ENCODE peak calls at places on chromosomes 2 and 18, in five cellular contexts. P, A, I, N and O are unnamed samples.
A peak's percentile ranks its signal among the peaks of the same experiment; 100 is the strongest.

GRCh38 chr2:38344813-38345212 is 32.3 kb downstream of the ATL2 start:
- DNase-seq in P (no peak), A (no peak), I (peak; percentile 2), N (no peak), O (no peak)

GRCh38 chr18:35371412-35372195 is 5.5 kb downstream of the ZNF396 start:
- DNase-seq in P (no peak), A (peak; percentile 88), I (no peak), N (no peak), O (no peak)

GRCh38 chr2:58734365-58734764 is 493.2 kb upstream of the FANCL start:
- DNase-seq in P (no peak), A (peak; percentile 5), I (no peak), N (no peak), O (no peak)

GRCh38 chr2:100252811-100253698 is 69.2 kb downstream of the LONRF2 start:
- DNase-seq in P (no peak), A (no peak), I (no peak), N (no peak), O (no peak)

GRCh38 chr2:58182527-58182926 is 58.6 kb downstream of the FANCL start:
- DNase-seq in P (no peak), A (peak; percentile 5), I (no peak), N (no peak), O (no peak)

GRCh38 chr2:86302320-86302719 is 35.1 kb downstream of the REEP1 start:
- DNase-seq in P (no peak), A (peak; percentile 27), I (no peak), N (no peak), O (no peak)

GRCh38 chr2:144510206-144510991 is 9.5 kb downstream of the ZEB2 start:
- DNase-seq in P (no peak), A (peak; percentile 59), I (peak; percentile 58), N (no peak), O (no peak)

GRCh38 chr2:224126459-224126858 is 87.4 kb upstream of the SERPINE2 start:
- DNase-seq in P (no peak), A (peak; percentile 57), I (no peak), N (no peak), O (no peak)

GRCh38 chr2:191691898-191692297 is 14.0 kb downstream of the NABP1 start:
- DNase-seq in P (no peak), A (no peak), I (no peak), N (no peak), O (no peak)

GRCh38 chr2:169732583-169733358 is 861 bp upstream of the KLHL23 start:
- DNase-seq in P (no peak), A (no peak), I (peak; percentile 14), N (no peak), O (no peak)

GRCh38 chr2:29632018-29632417 is 289.4 kb downstream of the ALK start:
- DNase-seq in P (no peak), A (peak; percentile 83), I (no peak), N (no peak), O (no peak)

GRCh38 chr2:222688912-222689311 is 17.5 kb downstream of the MOGAT1 start:
- DNase-seq in P (no peak), A (peak; percentile 56), I (no peak), N (no peak), O (no peak)

GRCh38 chr2:172403402-172403801 is 24.0 kb upstream of the ITGA6 start:
- DNase-seq in P (no peak), A (no peak), I (no peak), N (no peak), O (no peak)

GRCh38 chr2:21220930-21221329 is 97.2 kb downstream of the TDRD15 start:
- DNase-seq in P (no peak), A (no peak), I (no peak), N (no peak), O (no peak)

GRCh38 chr2:173959358-173959884 is 5.8 kb downstream of the SP3 start:
- DNase-seq in P (no peak), A (no peak), I (no peak), N (no peak), O (no peak)

GRCh38 chr18:58562999-58563667 is 65.8 kb downstream of the ALPK2 start:
- DNase-seq in P (no peak), A (no peak), I (peak; percentile 89), N (no peak), O (no peak)

GRCh38 chr2:205629021-205629817 is 53.1 kb upstream of the NRP2 start:
- DNase-seq in P (peak; percentile 88), A (no peak), I (no peak), N (no peak), O (peak; percentile 58)

GRCh38 chr2:21317131-21317530 is 193.4 kb downstream of the TDRD15 start:
- DNase-seq in P (peak; percentile 54), A (peak; percentile 12), I (peak; percentile 63), N (peak; percentile 57), O (peak; percentile 59)

GRCh38 chr18:27109403-27109802 is 75.7 kb downstream of the CHST9 start:
- DNase-seq in P (no peak), A (no peak), I (no peak), N (no peak), O (no peak)

GRCh38 chr18:73942081-73942625 is 205.5 kb downstream of the FBXO15 start:
- DNase-seq in P (no peak), A (no peak), I (no peak), N (no peak), O (no peak)

GRCh38 chr18:47718646-47719045 is 211.8 kb downstream of the SMAD2 start:
- DNase-seq in P (no peak), A (no peak), I (no peak), N (no peak), O (no peak)

GRCh38 chr2:238989484-238989883 is 141.6 kb downstream of the TWIST2 start:
- DNase-seq in P (no peak), A (no peak), I (no peak), N (no peak), O (no peak)

GRCh38 chr18:8969639-8970378 is 132.7 kb upstream of the NDUFV2 start:
- DNase-seq in P (no peak), A (no peak), I (no peak), N (no peak), O (no peak)

GRCh38 chr2:18410543-18410942 is 149.9 kb downstream of the RDH14 start:
- DNase-seq in P (no peak), A (no peak), I (no peak), N (no peak), O (no peak)

GRCh38 chr2:237594514-237594871 is 4.0 kb upstream of the RAB17 start:
- DNase-seq in P (no peak), A (no peak), I (no peak), N (no peak), O (no peak)

GRCh38 chr2:137950238-137950637 is 14.0 kb upstream of the HNMT start:
- DNase-seq in P (no peak), A (no peak), I (no peak), N (no peak), O (no peak)

GRCh38 chr2:67879586-67880290 is 183.1 kb downstream of the C1D start:
- DNase-seq in P (no peak), A (peak; percentile 80), I (no peak), N (no peak), O (no peak)

GRCh38 chr2:127531133-127531709 is 4.3 kb upstream of the MYO7B start:
- DNase-seq in P (no peak), A (peak; percentile 30), I (no peak), N (no peak), O (no peak)

GRCh38 chr2:27959496-27959895 is 69.0 kb downstream of the BABAM2 start:
- DNase-seq in P (no peak), A (peak; percentile 75), I (no peak), N (no peak), O (no peak)

DNA sequence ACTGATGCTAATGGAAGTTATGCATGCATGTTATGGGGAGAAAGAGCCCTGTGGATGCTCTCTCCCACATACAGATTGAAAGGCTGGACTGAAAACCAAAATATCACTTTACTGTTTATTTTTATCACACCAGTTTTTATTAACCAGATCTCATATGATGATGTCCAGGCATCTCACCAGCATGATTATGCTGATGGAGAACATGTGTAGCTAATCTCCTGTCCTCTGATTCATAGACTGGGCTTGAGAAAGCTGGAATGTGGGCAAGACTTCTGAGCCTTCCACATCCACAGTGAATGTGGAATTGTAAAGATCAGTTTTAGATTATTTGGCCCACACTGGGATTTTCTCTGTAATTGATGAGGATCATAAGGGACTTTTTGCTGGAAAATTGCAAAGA is 137.9 kb downstream of the ICOS start:
- DNase-seq in P (no peak), A (peak; percentile 41), I (no peak), N (no peak), O (no peak)
- TF ChIP-seq CTCF in P (no peak), A (no peak), I (no peak), N (no peak), O (no peak)

DNA sequence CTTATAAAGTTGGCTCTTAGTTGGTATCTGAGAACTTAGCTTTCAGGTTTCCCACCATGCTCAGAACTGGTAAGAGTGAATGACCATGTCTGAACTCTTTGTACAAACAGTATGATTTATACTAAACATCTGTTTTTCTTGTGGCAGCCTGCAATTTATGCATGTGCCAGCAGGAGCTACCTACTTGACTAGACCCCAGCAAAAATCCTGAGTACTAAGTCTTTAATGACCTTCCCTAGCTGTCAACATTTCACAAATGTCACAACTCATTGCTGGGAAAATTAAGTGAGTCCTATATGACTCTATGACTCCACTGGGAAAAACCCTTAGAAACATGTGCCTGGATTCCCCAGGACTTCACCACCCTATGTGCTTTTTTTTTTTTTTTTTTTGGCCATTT is 1225.8 kb downstream of the SUCLG1 start:
- DNase-seq in P (no peak), A (no peak), I (no peak), N (no peak), O (no peak)
- TF ChIP-seq CTCF in P (no peak), A (no peak), I (no peak), N (peak; percentile 39), O (no peak)

GRCh38 chr2:11829324-11829946 is 83.0 kb downstream of the LPIN1 start:
- DNase-seq in P (peak; percentile 80), A (peak; percentile 55), I (peak; percentile 83), N (peak; percentile 43), O (peak; percentile 77)
- TF ChIP-seq CTCF in P (peak; percentile 74), A (peak; percentile 43), I (peak; percentile 54), N (peak; percentile 64), O (peak; percentile 53)

GRCh38 chr2:164815071-164815793 is 26.4 kb downstream of the COBLL1 start:
- DNase-seq in P (no peak), A (no peak), I (no peak), N (no peak), O (no peak)

GRCh38 chr2:164812378-164812777 is 29.2 kb downstream of the COBLL1 start:
- DNase-seq in P (no peak), A (no peak), I (no peak), N (no peak), O (no peak)

GRCh38 chr2:164811826-164812225 is 29.8 kb downstream of the COBLL1 start:
- DNase-seq in P (no peak), A (no peak), I (no peak), N (no peak), O (no peak)

GRCh38 chr2:164816046-164816445 is 25.6 kb downstream of the COBLL1 start:
- DNase-seq in P (no peak), A (no peak), I (no peak), N (no peak), O (no peak)

GRCh38 chr2:164813535-164813934 is 28.1 kb downstream of the COBLL1 start:
- DNase-seq in P (no peak), A (no peak), I (no peak), N (no peak), O (no peak)
- TF ChIP-seq CTCF in P (no peak), A (no peak), I (no peak), N (no peak), O (no peak)